ENCODE peak calls at places on chromosomes 11 and 22, in ten cellular contexts. E, P, U, S, G, D, T, M, F and L are unnamed samples.

GRCh38 chr11:13140028-13140870 is 131.1 kb downstream of the RASSF10 start:
- DNase-seq in T (no peak), P (no peak), G (peak; percentile 87), U (peak; percentile 70), D (peak; percentile 89), M (peak; percentile 75), E (peak; percentile 13), S (peak; percentile 19), F (no peak), L (no peak)

GRCh38 chr11:72836111-72836510 is 21.9 kb downstream of the ATG16L2 start:
- DNase-seq in T (no peak), P (peak; percentile 90), U (no peak), D (no peak), S (no peak), M (no peak), E (peak; percentile 67), F (peak; percentile 55), G (no peak), L (no peak)

GRCh38 chr11:22343411-22344032 is 5.3 kb downstream of the SLC17A6 start:
- DNase-seq in T (no peak), E (no peak), D (no peak), M (peak; percentile 51), U (no peak), G (no peak), P (no peak), F (no peak), S (no peak), L (no peak)

GRCh38 chr11:114296190-114296978 is at the start of gene NNMT:
- DNase-seq in U (peak; percentile 99), E (peak; percentile 99), F (peak; percentile 98), S (peak; percentile 98), G (peak; percentile 43), T (no peak), D (peak; percentile 75), P (peak; percentile 69), M (peak; percentile 94), L (no peak)

GRCh38 chr11:131172011-131172410 is 198.4 kb upstream of the NTM start:
- DNase-seq in P (no peak), S (no peak), G (no peak), F (no peak), E (no peak), T (no peak), D (no peak), M (no peak), U (no peak), L (no peak)

GRCh38 chr11:77418155-77418980 is 55.5 kb downstream of the PAK1 start:
- DNase-seq in E (no peak), S (no peak), M (no peak), F (no peak), G (no peak), D (no peak), U (no peak), T (no peak), P (no peak), L (no peak)

GRCh38 chr11:72012897-72013721 is 14.4 kb downstream of the IL18BP start:
- DNase-seq in S (peak; percentile 87), D (no peak), P (peak; percentile 90), F (peak; percentile 80), T (no peak), M (peak; percentile 85), E (peak; percentile 61), G (no peak), U (peak; percentile 94), L (no peak)

GRCh38 chr11:17538731-17539130 is 5.5 kb downstream of the USH1C start:
- DNase-seq in M (no peak), P (no peak), G (no peak), E (no peak), U (no peak), D (no peak), F (no peak), T (no peak), S (no peak), L (no peak)

GRCh38 chr11:67240575-67241389 is 25.5 kb upstream of the GRK2 start:
- DNase-seq in F (peak; percentile 84), G (peak; percentile 83), S (peak; percentile 33), D (peak; percentile 84), T (no peak), P (peak; percentile 72), U (peak; percentile 73), E (peak; percentile 77), M (peak; percentile 86), L (peak; percentile 77)

GRCh38 chr11:88171982-88172381 is 3.3 kb downstream of the RAB38 start:
- DNase-seq in M (no peak), E (no peak), G (no peak), P (no peak), T (no peak), D (no peak), U (no peak), S (no peak), F (no peak), L (no peak)

GRCh38 chr11:130145328-130145812 is 14.2 kb upstream of the ST14 start:
- DNase-seq in G (peak; percentile 64), F (no peak), U (no peak), T (no peak), D (peak; percentile 51), M (no peak), E (no peak), P (no peak), S (no peak), L (no peak)

GRCh38 chr11:130144129-130144528 is 15.5 kb upstream of the ST14 start:
- DNase-seq in M (no peak), D (peak; percentile 59), F (no peak), T (no peak), S (no peak), P (no peak), U (no peak), E (no peak), G (peak; percentile 77), L (no peak)

GRCh38 chr11:130146797-130147196 is 12.8 kb upstream of the ST14 start:
- DNase-seq in F (no peak), S (no peak), D (no peak), G (peak; percentile 64), T (no peak), P (peak; percentile 51), M (no peak), U (no peak), E (no peak), L (peak; percentile 11)

GRCh38 chr11:130144721-130145327 is 14.8 kb upstream of the ST14 start:
- DNase-seq in U (peak; percentile 43), E (no peak), P (no peak), D (peak; percentile 61), M (no peak), T (no peak), S (no peak), G (no peak), F (no peak), L (no peak)

DNA sequence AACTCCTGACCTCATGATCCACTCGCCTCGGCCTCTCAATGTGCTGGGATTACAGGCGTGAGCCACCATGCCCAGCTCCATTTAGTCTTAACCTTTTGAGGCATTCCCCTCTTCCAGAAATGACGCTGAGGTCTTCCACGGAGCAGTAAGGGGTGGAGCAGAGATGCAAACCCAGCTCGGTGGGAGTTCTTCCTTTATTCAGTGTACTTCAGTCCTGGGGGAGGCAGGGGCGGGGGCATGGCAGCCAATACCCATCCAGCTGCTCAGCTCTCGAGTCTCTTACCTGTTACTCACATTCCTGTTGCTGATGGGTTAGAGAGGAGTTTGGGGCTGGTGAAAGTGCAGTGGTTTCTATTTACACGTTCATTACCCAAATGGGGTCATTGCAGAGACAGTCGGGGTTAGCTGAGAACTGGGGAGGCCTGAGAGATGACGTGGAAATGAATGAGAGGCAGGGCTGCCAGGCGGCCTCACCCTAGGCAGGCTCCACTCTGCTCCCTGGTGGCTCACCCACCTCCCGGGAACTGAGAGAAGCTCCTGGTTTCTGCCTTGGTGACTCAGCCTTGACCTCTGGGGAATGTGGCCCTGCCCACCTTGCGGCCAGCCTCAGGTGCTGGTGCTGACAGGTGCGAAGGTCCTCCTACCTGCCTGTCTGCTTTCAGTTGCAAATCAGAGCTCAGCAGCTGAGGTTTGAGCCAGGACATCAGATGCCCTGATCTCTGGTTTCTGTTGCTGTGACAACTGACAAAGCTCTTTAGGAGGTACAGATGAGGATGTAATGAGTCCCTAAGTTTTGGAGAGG is 13.4 kb upstream of the ST14 start:
- DNase-seq in M (peak; percentile 94), P (peak; percentile 62), F (peak; percentile 54), G (peak; percentile 90), E (no peak), U (peak; percentile 22), D (peak; percentile 89), S (no peak), T (no peak), L (peak; percentile 14)
- H3K4me3 ChIP-seq in M (no peak overlapping the region), P (no peak overlapping the region), F (no peak overlapping the region), G (no peak overlapping the region), E (no peak overlapping the region), U (no peak overlapping the region), D (no peak overlapping the region), S (no peak overlapping the region), T (no peak overlapping the region), L (no peak overlapping the region)

GRCh38 chr11:116226731-116227130 is 546.1 kb downstream of the BUD13 start:
- DNase-seq in U (no peak), D (no peak), F (no peak), T (no peak), G (no peak), M (no peak), E (no peak), S (no peak), P (no peak), L (no peak)
- H3K4me3 ChIP-seq in U (no peak overlapping the region), D (no peak overlapping the region), F (no peak overlapping the region), T (no peak overlapping the region), G (no peak overlapping the region), M (no peak overlapping the region), E (no peak overlapping the region), S (no peak overlapping the region), P (no peak overlapping the region), L (no peak overlapping the region)

GRCh38 chr22:37632174-37633081 is 7.0 kb upstream of the SH3BP1 start:
- DNase-seq in G (no peak), U (no peak), M (no peak), P (no peak), E (no peak), F (no peak), S (no peak), T (no peak), D (no peak), L (no peak)
- H3K4me3 ChIP-seq in G (no peak overlapping the region), U (no peak overlapping the region), M (no peak overlapping the region), P (no peak overlapping the region), E (no peak overlapping the region), F (no peak overlapping the region), S (no peak overlapping the region), T (no peak overlapping the region), D (no peak overlapping the region), L (no peak overlapping the region)

GRCh38 chr22:27474711-27475547 is 326.6 kb downstream of the MN1 start:
- DNase-seq in T (no peak), D (peak; percentile 89), P (no peak), F (peak; percentile 97), U (peak; percentile 92), S (peak; percentile 92), E (peak; percentile 79), G (no peak), M (no peak), L (no peak)

GRCh38 chr22:27474112-27474571 is 327.4 kb downstream of the MN1 start:
- DNase-seq in M (no peak), T (no peak), U (peak; percentile 80), S (peak; percentile 79), G (no peak), F (peak; percentile 55), D (no peak), P (no peak), E (no peak), L (no peak)

GRCh38 chr22:27472975-27473374 is 328.6 kb downstream of the MN1 start:
- DNase-seq in G (no peak), F (no peak), T (no peak), P (no peak), U (no peak), E (no peak), D (no peak), M (no peak), S (no peak), L (no peak)

GRCh38 chr22:27475548-27475897 is 326.0 kb downstream of the MN1 start:
- DNase-seq in D (no peak), U (no peak), T (no peak), G (no peak), S (no peak), E (no peak), F (no peak), M (no peak), P (no peak), L (no peak)

GRCh38 chr22:27473533-27473932 is 328.0 kb downstream of the MN1 start:
- DNase-seq in F (no peak), U (no peak), S (no peak), T (no peak), E (no peak), G (no peak), P (no peak), M (no peak), D (no peak), L (no peak)
- H3K4me3 ChIP-seq in F (no peak overlapping the region), U (no peak overlapping the region), S (no peak overlapping the region), T (no peak overlapping the region), E (no peak overlapping the region), G (no peak overlapping the region), P (no peak overlapping the region), M (no peak overlapping the region), D (no peak overlapping the region), L (no peak overlapping the region)